ENCODE peak calls at places on chromosome 6, in seven cellular contexts. One of them, this sample, is unnamed.

GRCh38 chr6:22149501-22150490 is 147.0 kb downstream of the PRL start:
- DNase-seq in tibial nerve: no peak
- DNase-seq in heart left ventricle: peak
- DNase-seq in lower leg skin: no peak
- DNase-seq in suprapubic skin: no peak
- DNase-seq in stomach: no peak
- DNase-seq in body of pancreas: no peak
- DNase-seq in this sample: no peak

GRCh38 chr6:6333498-6333897 is 13.0 kb upstream of the F13A1 start:
- DNase-seq in tibial nerve: no peak
- DNase-seq in heart left ventricle: no peak
- DNase-seq in lower leg skin: no peak
- DNase-seq in suprapubic skin: no peak
- DNase-seq in stomach: no peak
- DNase-seq in body of pancreas: no peak
- DNase-seq in this sample: no peak

GRCh38 chr6:7673063-7673536 is 52.8 kb upstream of the BMP6 start:
- DNase-seq in tibial nerve: peak
- DNase-seq in heart left ventricle: peak
- DNase-seq in lower leg skin: peak
- DNase-seq in suprapubic skin: peak
- DNase-seq in stomach: peak
- DNase-seq in body of pancreas: peak
- DNase-seq in this sample: no peak

GRCh38 chr6:33610779-33611421 is 10.2 kb upstream of the ITPR3 start:
- DNase-seq in tibial nerve: no peak
- DNase-seq in heart left ventricle: no peak
- DNase-seq in lower leg skin: no peak
- DNase-seq in suprapubic skin: no peak
- DNase-seq in stomach: peak
- DNase-seq in body of pancreas: no peak
- DNase-seq in this sample: no peak

GRCh38 chr6:132814716-132815570 is 574 bp downstream of the RPS12 start:
- DNase-seq in tibial nerve: no peak
- DNase-seq in heart left ventricle: no peak
- DNase-seq in lower leg skin: no peak
- DNase-seq in suprapubic skin: no peak
- DNase-seq in stomach: no peak
- DNase-seq in body of pancreas: no peak
- DNase-seq in this sample: no peak

GRCh38 chr6:31010393-31011060 is at the start of gene MUC22:
- DNase-seq in tibial nerve: no peak
- DNase-seq in heart left ventricle: no peak
- DNase-seq in lower leg skin: no peak
- DNase-seq in suprapubic skin: peak
- DNase-seq in stomach: no peak
- DNase-seq in body of pancreas: no peak
- DNase-seq in this sample: no peak

GRCh38 chr6:123715243-123715863 is 78.6 kb upstream of the TRDN start:
- DNase-seq in tibial nerve: peak
- DNase-seq in heart left ventricle: no peak
- DNase-seq in lower leg skin: no peak
- DNase-seq in suprapubic skin: no peak
- DNase-seq in stomach: no peak
- DNase-seq in body of pancreas: peak
- DNase-seq in this sample: no peak

GRCh38 chr6:47126647-47127339 is 84.7 kb upstream of the ADGRF1 start:
- DNase-seq in tibial nerve: no peak
- DNase-seq in heart left ventricle: peak
- DNase-seq in lower leg skin: no peak
- DNase-seq in suprapubic skin: no peak
- DNase-seq in stomach: no peak
- DNase-seq in body of pancreas: peak
- DNase-seq in this sample: no peak

GRCh38 chr6:166589786-166590574 is 3.5 kb upstream of the RAMACL start:
- DNase-seq in tibial nerve: no peak
- DNase-seq in heart left ventricle: no peak
- DNase-seq in lower leg skin: no peak
- DNase-seq in suprapubic skin: no peak
- DNase-seq in stomach: no peak
- DNase-seq in body of pancreas: no peak
- DNase-seq in this sample: no peak

GRCh38 chr6:20006039-20006438 is 168.9 kb downstream of the ID4 start:
- DNase-seq in tibial nerve: no peak
- DNase-seq in heart left ventricle: no peak
- DNase-seq in lower leg skin: no peak
- DNase-seq in suprapubic skin: no peak
- DNase-seq in stomach: no peak
- DNase-seq in body of pancreas: no peak
- DNase-seq in this sample: no peak

GRCh38 chr6:38012573-38012972 is 193.0 kb downstream of the ZFAND3 start:
- DNase-seq in tibial nerve: no peak
- DNase-seq in heart left ventricle: peak
- DNase-seq in lower leg skin: no peak
- DNase-seq in suprapubic skin: no peak
- DNase-seq in stomach: no peak
- DNase-seq in body of pancreas: no peak
- DNase-seq in this sample: no peak

GRCh38 chr6:37667050-37667814 is 30.5 kb downstream of the MDGA1 start:
- DNase-seq in tibial nerve: no peak
- DNase-seq in heart left ventricle: no peak
- DNase-seq in lower leg skin: no peak
- DNase-seq in suprapubic skin: no peak
- DNase-seq in stomach: no peak
- DNase-seq in body of pancreas: no peak
- DNase-seq in this sample: no peak

GRCh38 chr6:90584636-90585255 is 2.1 kb downstream of the MAP3K7 start:
- DNase-seq in tibial nerve: no peak
- DNase-seq in heart left ventricle: no peak
- DNase-seq in lower leg skin: no peak
- DNase-seq in suprapubic skin: no peak
- DNase-seq in stomach: no peak
- DNase-seq in body of pancreas: no peak
- DNase-seq in this sample: no peak

GRCh38 chr6:92715991-92716390 is 703.4 kb downstream of the EPHA7 start:
- DNase-seq in tibial nerve: no peak
- DNase-seq in heart left ventricle: no peak
- DNase-seq in lower leg skin: no peak
- DNase-seq in suprapubic skin: no peak
- DNase-seq in stomach: no peak
- DNase-seq in body of pancreas: no peak
- DNase-seq in this sample: no peak

GRCh38 chr6:150541587-150541986 is 58.1 kb upstream of the PLEKHG1 start:
- DNase-seq in tibial nerve: no peak
- DNase-seq in heart left ventricle: no peak
- DNase-seq in lower leg skin: no peak
- DNase-seq in suprapubic skin: no peak
- DNase-seq in stomach: no peak
- DNase-seq in body of pancreas: peak
- DNase-seq in this sample: no peak

GRCh38 chr6:150293423-150294280 is 75.2 kb upstream of the IYD start:
- DNase-seq in tibial nerve: no peak
- DNase-seq in heart left ventricle: no peak
- DNase-seq in lower leg skin: no peak
- DNase-seq in suprapubic skin: no peak
- DNase-seq in stomach: no peak
- DNase-seq in body of pancreas: no peak
- DNase-seq in this sample: no peak

GRCh38 chr6:109308018-109308492 is 74.2 kb downstream of the CD164 start:
- DNase-seq in tibial nerve: peak
- DNase-seq in heart left ventricle: peak
- DNase-seq in lower leg skin: peak
- DNase-seq in suprapubic skin: peak
- DNase-seq in stomach: peak
- DNase-seq in body of pancreas: peak
- DNase-seq in this sample: no peak
- TF ChIP-seq POLR2A in tibial nerve: no peak
- TF ChIP-seq POLR2A in heart left ventricle: no peak
- TF ChIP-seq POLR2A in lower leg skin: no peak
- TF ChIP-seq POLR2A in suprapubic skin: no peak
- TF ChIP-seq POLR2A in stomach: no peak
- TF ChIP-seq POLR2A in body of pancreas: no peak
- TF ChIP-seq POLR2A in this sample: no peak

GRCh38 chr6:77837034-77837784 is 184.4 kb downstream of the MEI4 start:
- DNase-seq in tibial nerve: no peak
- DNase-seq in heart left ventricle: no peak
- DNase-seq in lower leg skin: no peak
- DNase-seq in suprapubic skin: no peak
- DNase-seq in stomach: no peak
- DNase-seq in body of pancreas: no peak
- DNase-seq in this sample: no peak
- TF ChIP-seq POLR2A in tibial nerve: no peak
- TF ChIP-seq POLR2A in heart left ventricle: no peak
- TF ChIP-seq POLR2A in lower leg skin: no peak
- TF ChIP-seq POLR2A in suprapubic skin: no peak
- TF ChIP-seq POLR2A in stomach: no peak
- TF ChIP-seq POLR2A in body of pancreas: no peak
- TF ChIP-seq POLR2A in this sample: no peak

GRCh38 chr6:13406781-13407180 is 78.4 kb upstream of the TBC1D7 start:
- DNase-seq in tibial nerve: no peak
- DNase-seq in heart left ventricle: peak
- DNase-seq in lower leg skin: no peak
- DNase-seq in suprapubic skin: no peak
- DNase-seq in stomach: no peak
- DNase-seq in body of pancreas: no peak
- DNase-seq in this sample: no peak
- TF ChIP-seq POLR2A in tibial nerve: no peak
- TF ChIP-seq POLR2A in heart left ventricle: no peak
- TF ChIP-seq POLR2A in lower leg skin: no peak
- TF ChIP-seq POLR2A in suprapubic skin: no peak
- TF ChIP-seq POLR2A in stomach: no peak
- TF ChIP-seq POLR2A in body of pancreas: no peak
- TF ChIP-seq POLR2A in this sample: no peak

DNA sequence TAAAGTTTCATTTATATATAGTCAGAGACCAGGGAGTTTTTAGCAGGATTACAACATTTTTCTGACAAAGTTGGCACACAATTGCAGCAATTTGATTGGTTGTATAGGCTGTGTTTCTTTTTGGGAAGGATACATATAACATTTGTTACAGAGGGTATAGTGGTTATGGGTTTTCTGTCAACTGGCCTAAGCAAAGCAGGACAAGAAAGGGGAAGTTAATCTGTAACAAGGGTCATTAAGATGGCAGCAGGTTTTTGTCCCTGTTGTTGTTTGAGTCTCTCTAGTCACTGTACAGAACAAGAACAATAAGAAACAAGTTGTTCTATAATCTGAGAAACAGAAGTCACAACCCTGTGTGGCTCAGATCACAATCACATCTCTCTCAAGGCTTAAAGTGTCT is 41.4 kb downstream of the TPD52L1 start:
- DNase-seq in tibial nerve: no peak
- DNase-seq in heart left ventricle: no peak
- DNase-seq in lower leg skin: no peak
- DNase-seq in suprapubic skin: no peak
- DNase-seq in stomach: no peak
- DNase-seq in body of pancreas: no peak
- DNase-seq in this sample: no peak
- TF ChIP-seq POLR2A in tibial nerve: no peak
- TF ChIP-seq POLR2A in heart left ventricle: no peak
- TF ChIP-seq POLR2A in lower leg skin: no peak
- TF ChIP-seq POLR2A in suprapubic skin: no peak
- TF ChIP-seq POLR2A in stomach: no peak
- TF ChIP-seq POLR2A in body of pancreas: no peak
- TF ChIP-seq POLR2A in this sample: no peak

This sample was measured in vagina.